ENCODE peak calls at places on chromosomes 5 and 9, in five cellular contexts. Q is brain microvascular endothelial cell, C is esophagus squamous epithelium, I is A673, Y is ovary. X is an unnamed sample.

GRCh38 chr5:172439785-172440480 is 14.4 kb downstream of the SH3PXD2B start:
- DNase-seq in Q (no peak), C (no peak), I (no peak), Y (peak), X (no peak)

GRCh38 chr9:19618816-19619215 is 170.0 kb downstream of the SLC24A2 start:
- DNase-seq in Q (no peak), C (no peak), I (no peak), Y (no peak), X (no peak)

GRCh38 chr9:36151306-36152210 is 15.0 kb downstream of the GLIPR2 start:
- DNase-seq in Q (peak), C (no peak), I (peak), Y (no peak), X (peak)

GRCh38 chr9:15873573-15874177 is 320.8 kb downstream of the CCDC171 start:
- DNase-seq in Q (peak), C (no peak), I (peak), Y (no peak), X (peak)

GRCh38 chr5:112420111-112420864 is 1.2 kb upstream of the EPB41L4A start:
- DNase-seq in Q (peak), C (peak), I (peak), Y (peak), X (peak)

GRCh38 chr9:136625101-136626065 is 37.3 kb upstream of the EGFL7 start:
- DNase-seq in Q (peak), C (no peak), I (peak), Y (peak), X (peak)

GRCh38 chr9:8401961-8402701 is 602.6 kb upstream of the DMAC1 start:
- DNase-seq in Q (no peak), C (no peak), I (no peak), Y (no peak), X (no peak)

GRCh38 chr5:169740435-169740834 is 103.4 kb downstream of the DOCK2 start:
- DNase-seq in Q (no peak), C (no peak), I (no peak), Y (no peak), X (no peak)

GRCh38 chr9:29213374-29214161 is 1640.3 kb upstream of the C9orf72 start:
- DNase-seq in Q (no peak), C (no peak), I (peak), Y (no peak), X (peak)

GRCh38 chr9:133321411-133321935 is 14.5 kb downstream of the SURF6 start:
- DNase-seq in Q (no peak), C (no peak), I (no peak), Y (no peak), X (no peak)

GRCh38 chr5:134857401-134857800 is 11.6 kb downstream of the C5orf24 start:
- DNase-seq in Q (no peak), C (no peak), I (no peak), Y (no peak), X (no peak)

GRCh38 chr5:98307811-98308210 is 465.7 kb upstream of the RGMB start:
- DNase-seq in Q (peak), C (no peak), I (no peak), Y (no peak), X (peak)

GRCh38 chr9:18061856-18062255 is 412.1 kb upstream of the ADAMTSL1 start:
- DNase-seq in Q (no peak), C (no peak), I (no peak), Y (no peak), X (no peak)

GRCh38 chr9:30349526-30350513 is 2034.6 kb upstream of the ACO1 start:
- DNase-seq in Q (no peak), C (no peak), I (no peak), Y (no peak), X (no peak)

GRCh38 chr9:20606637-20607036 is 15.7 kb downstream of the MLLT3 start:
- DNase-seq in Q (no peak), C (no peak), I (peak), Y (peak), X (no peak)

GRCh38 chr5:119301210-119301609 is 54.6 kb upstream of the TNFAIP8 start:
- DNase-seq in Q (no peak), C (no peak), I (no peak), Y (no peak), X (no peak)

GRCh38 chr5:125639858-125640257 is 783.4 kb upstream of the GRAMD2B start:
- DNase-seq in Q (no peak), C (no peak), I (no peak), Y (no peak), X (no peak)

GRCh38 chr5:145792840-145793239 is 42.3 kb downstream of the PRELID2 start:
- DNase-seq in Q (no peak), C (no peak), I (no peak), Y (no peak), X (no peak)

DNA sequence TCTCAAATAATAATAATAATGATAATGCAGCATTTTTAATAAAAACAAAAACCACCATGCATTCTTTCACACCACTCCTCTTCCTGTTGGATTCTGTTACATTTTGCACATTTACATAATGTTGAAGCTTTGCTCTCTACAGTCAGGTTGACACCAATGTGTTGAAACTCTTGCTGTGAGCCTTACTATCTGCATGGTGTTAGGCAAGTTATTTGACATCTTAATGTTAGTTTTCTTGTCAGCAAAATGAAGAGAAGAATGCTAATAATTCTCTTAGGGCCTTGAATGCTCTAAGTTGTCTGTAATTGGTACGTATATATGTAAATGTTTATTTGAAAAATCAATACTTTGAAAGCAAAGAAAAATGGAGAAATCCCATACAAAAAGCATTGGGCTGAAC is 525.5 kb upstream of the PTGER4 start:
- DNase-seq in Q (no peak), C (no peak), I (no peak), Y (no peak), X (no peak)
- H3K4me3 ChIP-seq in Q (no peak), C (no peak), I (no peak), Y (no peak), X (no peak)

DNA sequence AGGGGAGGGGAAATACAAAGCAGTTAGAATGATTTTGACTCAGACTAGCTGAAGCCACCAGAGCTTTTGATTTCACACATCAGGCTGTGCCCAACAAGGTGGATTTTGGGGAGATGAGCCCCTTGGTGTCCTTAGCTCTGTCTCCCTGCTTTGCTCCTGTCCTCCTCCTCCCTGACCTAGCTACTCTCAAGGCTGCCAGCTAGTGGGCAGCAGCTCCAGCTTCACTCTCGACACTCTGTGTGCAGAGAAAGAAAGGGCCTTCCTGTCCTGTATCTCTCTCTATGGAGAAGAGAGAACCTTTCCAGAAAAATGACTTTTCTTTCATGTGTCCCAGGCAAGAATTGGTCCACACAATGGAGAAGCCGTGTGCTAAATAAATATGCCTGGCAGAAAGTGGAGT is 446.2 kb downstream of the SEMA5A start:
- DNase-seq in Q (no peak), C (no peak), I (no peak), Y (no peak), X (no peak)
- TF ChIP-seq CTCF in Q (peak), C (no peak), I (no peak), Y (no peak), X (no peak)

DNA sequence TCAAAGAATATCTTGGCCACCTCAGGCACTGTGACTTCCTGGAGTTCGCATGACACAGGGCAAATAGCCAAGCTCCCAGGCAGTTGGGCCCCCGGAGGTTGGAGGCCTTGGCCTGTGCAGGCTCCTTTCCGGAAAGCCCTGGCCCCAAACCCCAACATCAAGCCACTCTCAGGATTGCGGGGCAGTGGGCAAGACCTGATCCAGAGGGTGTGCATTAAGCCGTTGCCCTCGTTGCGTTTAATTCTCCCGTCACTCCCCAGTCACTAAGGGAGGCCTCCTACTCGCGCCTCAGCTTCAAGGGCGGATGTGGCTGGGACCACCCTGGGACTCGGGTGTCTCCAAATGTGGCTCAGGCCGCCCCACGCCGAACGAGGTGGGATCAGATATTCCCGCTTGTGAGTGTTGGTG is 60.1 kb downstream of the TMEM174 start:
- DNase-seq in Q (no peak), C (no peak), I (no peak), Y (no peak), X (no peak)
- H3K4me3 ChIP-seq in Q (peak), C (peak), I (no peak), Y (no peak), X (no peak)

GRCh38 chr5:96142786-96143434 is 181.3 kb upstream of the ELL2 start:
- DNase-seq in Q (no peak), C (no peak), I (no peak), Y (no peak), X (no peak)

GRCh38 chr5:96141749-96142148 is 180.1 kb upstream of the ELL2 start:
- DNase-seq in Q (no peak), C (no peak), I (no peak), Y (no peak), X (no peak)

GRCh38 chr5:96140496-96140895 is 178.8 kb upstream of the ELL2 start:
- DNase-seq in Q (no peak), C (no peak), I (no peak), Y (no peak), X (no peak)

GRCh38 chr5:96143450-96143849 is 181.8 kb upstream of the ELL2 start:
- DNase-seq in Q (no peak), C (no peak), I (no peak), Y (no peak), X (no peak)

DNA sequence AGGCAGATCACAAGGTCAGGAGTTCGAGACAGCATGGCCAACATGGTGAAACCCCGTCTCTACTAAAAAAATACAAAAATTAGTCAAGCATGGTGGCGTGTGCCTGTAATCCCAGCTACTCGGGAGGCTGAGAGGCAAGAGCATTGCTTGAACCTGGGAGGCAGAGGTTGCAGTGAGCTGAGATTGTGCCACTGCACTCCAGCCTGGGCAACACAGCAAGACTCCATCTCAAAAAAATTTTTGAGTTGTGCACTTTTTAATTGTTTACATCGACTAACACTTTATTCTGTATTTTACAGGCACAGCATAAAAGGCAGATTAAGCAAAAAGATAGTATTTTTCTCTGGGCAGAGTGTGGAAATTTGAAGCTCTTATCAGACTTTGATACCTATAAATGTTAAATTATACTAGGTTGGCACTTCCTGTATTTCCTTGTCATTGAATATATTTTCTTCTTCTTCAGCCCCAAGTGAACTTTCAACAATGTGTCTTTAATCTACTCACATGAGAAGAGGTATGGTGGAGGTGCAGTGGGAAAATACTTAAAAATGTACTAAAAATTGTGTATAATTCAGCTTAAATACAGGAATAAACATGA is 180.6 kb upstream of the ELL2 start:
- DNase-seq in Q (no peak), C (no peak), I (no peak), Y (no peak), X (no peak)
- TF ChIP-seq CTCF in Q (no peak), C (no peak), I (no peak), Y (no peak), X (no peak)

GRCh38 chr5:77082280-77082679 is 4.8 kb downstream of the ZBED3 start:
- DNase-seq in Q (no peak), C (no peak), I (no peak), Y (no peak), X (no peak)

GRCh38 chr5:77083088-77083487 is 4.0 kb downstream of the ZBED3 start:
- DNase-seq in Q (no peak), C (no peak), I (no peak), Y (no peak), X (no peak)

GRCh38 chr5:77086611-77087483 is at the start of gene ZBED3:
- DNase-seq in Q (peak), C (no peak), I (peak), Y (peak), X (peak)

GRCh38 chr5:77087484-77088291 is 603 bp upstream of the ZBED3 start:
- DNase-seq in Q (no peak), C (no peak), I (peak), Y (peak), X (peak)
- H3K4me3 ChIP-seq in Q (peak), C (peak), I (peak), Y (peak), X (peak)

DNA sequence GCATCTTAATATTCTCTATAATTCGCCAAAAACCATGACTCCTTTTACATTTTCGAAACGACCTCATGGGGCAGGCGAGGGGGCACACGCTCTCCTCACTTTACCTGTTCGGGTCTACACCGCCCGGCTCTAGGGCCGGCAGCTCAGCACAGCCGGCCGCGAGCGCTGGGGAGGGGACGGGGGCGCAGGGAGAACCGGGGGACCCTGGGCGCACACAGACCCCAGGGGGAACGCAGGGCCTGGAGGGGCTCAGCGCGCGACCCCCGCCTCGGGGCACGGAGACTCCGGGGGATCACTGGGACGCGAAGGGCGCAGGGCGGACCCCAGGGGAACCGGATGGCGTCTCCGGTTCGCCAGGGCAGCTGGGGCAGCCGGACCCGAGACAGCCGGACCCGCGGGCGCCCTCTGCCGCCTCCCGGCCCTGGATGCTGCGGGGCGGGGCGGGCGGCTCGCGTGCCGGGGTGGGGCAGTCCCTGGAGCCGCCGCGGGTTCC is at the start of gene AHRR:
- DNase-seq in Q (peak), C (no peak), I (peak), Y (peak), X (peak)
- TF ChIP-seq CTCF in Q (peak), C (peak), I (peak), Y (no peak), X (peak)

DNA sequence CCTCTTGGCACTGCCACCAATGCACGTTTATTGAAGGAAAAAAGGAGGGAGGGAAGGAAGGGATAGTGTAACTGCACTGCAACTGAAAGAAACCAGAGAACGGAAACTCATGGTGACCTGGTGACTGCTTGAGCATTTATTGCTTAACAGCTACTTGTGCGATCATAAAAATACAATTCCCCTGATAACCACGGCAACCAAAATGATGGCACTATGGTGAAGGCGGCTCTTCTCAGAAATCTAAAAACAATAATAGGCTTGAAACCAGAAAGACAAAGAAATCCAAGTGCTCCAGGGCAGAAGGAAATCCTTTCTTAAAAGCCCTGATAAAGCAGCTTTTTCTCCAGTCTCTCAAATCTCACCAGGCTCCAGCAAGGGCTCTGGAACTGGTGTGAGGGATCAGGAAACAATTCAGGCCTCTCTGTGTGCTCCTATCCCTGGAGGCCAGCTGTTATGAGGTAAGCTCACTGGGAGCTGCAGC is 1.9 kb downstream of the FBXO10 start:
- DNase-seq in Q (peak), C (no peak), I (peak), Y (no peak), X (peak)
- H3K4me3 ChIP-seq in Q (peak), C (no peak), I (peak), Y (no peak), X (no peak)

DNA sequence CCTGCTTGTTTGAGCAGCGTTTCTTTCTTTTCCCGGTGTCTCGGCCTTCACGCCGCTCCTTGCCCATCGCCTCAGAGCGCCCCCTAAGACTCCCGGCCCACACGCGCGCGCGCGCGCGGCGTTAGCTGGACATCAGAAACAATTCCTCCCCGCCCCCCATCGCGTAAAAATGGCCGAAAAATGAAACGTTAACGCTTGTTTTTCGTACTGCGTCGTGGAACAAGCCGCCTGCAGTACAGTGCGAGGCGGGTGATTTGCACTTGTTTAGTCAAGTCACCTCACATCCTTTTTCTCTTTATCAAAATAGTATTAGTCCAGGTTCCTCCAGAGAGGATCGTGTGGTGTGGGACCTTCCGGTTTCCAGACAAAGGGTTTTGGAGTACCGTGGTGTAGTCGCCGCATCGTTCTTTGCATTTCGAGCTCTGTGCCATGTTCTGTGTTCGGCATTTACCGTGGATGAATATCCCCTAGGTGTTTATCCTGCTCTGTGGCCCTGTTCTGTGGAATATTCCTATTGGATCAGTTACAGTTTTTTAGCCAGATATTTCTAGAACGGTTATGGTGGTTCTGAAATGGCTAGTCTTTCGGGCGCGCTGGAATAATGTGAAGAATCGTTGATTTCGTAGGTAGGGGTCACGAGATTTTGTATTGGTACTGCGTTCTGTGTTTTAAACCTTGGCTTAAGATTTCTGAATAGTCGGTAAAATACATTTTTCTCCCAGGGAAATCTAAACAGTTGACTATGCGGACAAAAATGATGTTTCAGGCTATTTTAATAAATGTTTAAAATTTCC is 1.0 kb downstream of the MATR3 start:
- DNase-seq in Q (peak), C (no peak), I (peak), Y (peak), X (peak)
- TF ChIP-seq CTCF in Q (peak), C (no peak), I (peak), Y (no peak), X (peak)

GRCh38 chr9:92187989-92188714 is 72.9 kb upstream of the SPTLC1 start:
- DNase-seq in Q (no peak), C (no peak), I (peak), Y (no peak), X (peak)
- H3K4me3 ChIP-seq in Q (no peak), C (no peak), I (no peak), Y (no peak), X (no peak)

GRCh38 chr5:161925960-161926359 is 78.0 kb downstream of the GABRA1 start:
- DNase-seq in Q (no peak), C (no peak), I (no peak), Y (no peak), X (no peak)
- TF ChIP-seq CTCF in Q (no peak), C (no peak), I (no peak), Y (no peak), X (no peak)

X was measured in astrocyte of the spinal cord.